ENCODE peak calls at places on chromosomes 5 and 9, in four cellular contexts. Q is colonic mucosa, I is foreskin keratinocyte, L is transverse colon. W is an unnamed sample.

GRCh38 chr5:91128604-91129003 is 254.5 kb downstream of the ARRDC3 start:
- DNase-seq in L (no peak), I (no peak), Q (no peak), W (no peak)

GRCh38 chr5:137822158-137822764 is 45.4 kb upstream of the MYOT start:
- DNase-seq in Q (peak), I (peak), L (peak), W (peak)

GRCh38 chr5:122759740-122760139 is 15.1 kb upstream of the SNX2 start:
- DNase-seq in L (no peak), Q (no peak), I (no peak), W (no peak)

GRCh38 chr5:135174315-135175096 is 140.5 kb upstream of the PITX1 start:
- DNase-seq in I (no peak), L (no peak), Q (no peak), W (no peak)

GRCh38 chr5:114319821-114320220 is 42.0 kb upstream of the KCNN2 start:
- DNase-seq in Q (no peak), I (peak), L (no peak), W (no peak)

GRCh38 chr5:9363026-9363793 is 182.7 kb downstream of the SEMA5A start:
- DNase-seq in I (no peak), Q (no peak), L (no peak), W (no peak)

GRCh38 chr5:74310386-74310785 is 330.1 kb downstream of the ENC1 start:
- DNase-seq in L (no peak), Q (no peak), I (peak), W (no peak)

GRCh38 chr9:30722065-30722464 is 1662.4 kb upstream of the ACO1 start:
- DNase-seq in L (no peak), I (no peak), Q (no peak), W (no peak)

GRCh38 chr9:11893331-11893730 is 799.9 kb upstream of the TYRP1 start:
- DNase-seq in L (no peak), Q (no peak), I (no peak), W (no peak)

GRCh38 chr9:129143031-129143441 is 31.8 kb downstream of the PTPA start:
- DNase-seq in L (peak), Q (peak), I (peak), W (peak)

GRCh38 chr5:53035868-53036381 is 46.8 kb downstream of the ITGA2 start:
- DNase-seq in Q (no peak), L (no peak), I (peak), W (no peak)

GRCh38 chr9:78130004-78130403 is 98.4 kb upstream of the GNAQ start:
- DNase-seq in I (peak), Q (peak), L (no peak), W (no peak)

DNA sequence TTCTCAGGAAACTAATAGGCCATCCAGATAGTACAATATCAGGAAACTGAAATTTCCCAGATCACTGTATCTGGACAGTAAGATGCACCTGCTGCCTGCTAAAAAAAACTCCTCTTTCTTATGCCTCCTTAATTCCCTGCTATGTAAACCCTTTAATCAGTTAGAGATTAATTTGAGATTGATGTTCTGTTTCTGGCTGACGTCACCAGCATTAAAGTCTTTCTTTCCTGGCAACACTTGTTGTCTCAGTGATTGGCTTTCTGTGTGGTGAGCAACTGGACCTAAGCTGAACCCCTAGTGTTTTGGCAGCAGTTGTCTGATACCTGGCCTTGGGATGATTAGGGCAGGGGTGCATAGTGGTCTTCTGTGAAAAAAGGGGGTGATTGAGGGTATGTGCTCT is 175.8 kb downstream of the TENT4A start:
- DNase-seq in I (no peak), L (no peak), Q (no peak), W (no peak)
- TF ChIP-seq CTCF in I (no peak), L (no peak), Q (no peak), W (no peak)

DNA sequence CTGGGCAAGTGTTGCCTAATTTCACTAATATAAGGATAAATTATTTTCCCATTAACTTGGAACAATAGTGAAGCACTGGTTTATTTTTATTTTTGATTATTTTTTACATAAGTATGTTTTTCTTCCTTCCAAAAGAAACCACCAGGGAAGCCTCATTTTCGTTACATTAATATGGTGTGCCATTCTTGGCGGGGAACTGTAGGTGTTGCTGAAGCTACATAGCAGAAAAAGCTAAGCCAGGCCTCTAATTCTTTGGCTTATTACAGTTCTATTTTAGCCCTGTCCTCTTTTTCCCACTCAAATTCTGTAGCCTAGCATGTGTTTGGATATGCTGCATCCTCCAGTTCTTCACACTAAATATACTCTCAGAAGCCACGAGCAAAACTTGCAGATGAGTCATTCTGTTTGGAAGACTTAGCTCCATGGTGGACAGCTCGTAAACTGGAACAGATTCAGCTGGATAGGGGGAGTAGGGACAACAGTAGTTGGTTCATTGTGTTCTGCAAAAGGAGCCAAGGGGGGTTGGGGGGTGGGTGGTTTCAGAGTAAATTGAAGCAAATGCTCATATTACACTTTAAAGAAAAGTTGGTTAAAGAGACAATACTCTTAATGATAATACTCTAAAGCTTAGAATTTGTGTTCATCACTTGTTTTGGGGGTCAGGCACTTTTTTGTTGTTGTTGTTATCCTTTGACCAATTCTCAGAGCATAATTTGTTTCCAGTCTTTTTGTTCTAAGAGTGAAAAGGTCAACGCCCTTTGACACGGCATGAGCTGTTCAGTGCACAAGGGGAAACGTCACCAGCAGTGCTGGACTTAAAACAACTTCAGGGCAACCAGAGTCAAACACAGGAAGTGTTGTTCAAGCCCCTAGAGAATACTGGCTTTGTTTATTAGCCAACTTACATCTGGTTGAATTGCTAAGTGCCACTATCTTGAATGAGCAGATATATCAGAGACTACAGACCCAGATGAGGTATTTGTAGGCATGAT is 369.2 kb downstream of the TMEM161B start:
- DNase-seq in I (no peak), Q (peak), L (no peak), W (no peak)
- TF ChIP-seq CTCF in I (no peak), Q (no peak), L (no peak), W (no peak)

DNA sequence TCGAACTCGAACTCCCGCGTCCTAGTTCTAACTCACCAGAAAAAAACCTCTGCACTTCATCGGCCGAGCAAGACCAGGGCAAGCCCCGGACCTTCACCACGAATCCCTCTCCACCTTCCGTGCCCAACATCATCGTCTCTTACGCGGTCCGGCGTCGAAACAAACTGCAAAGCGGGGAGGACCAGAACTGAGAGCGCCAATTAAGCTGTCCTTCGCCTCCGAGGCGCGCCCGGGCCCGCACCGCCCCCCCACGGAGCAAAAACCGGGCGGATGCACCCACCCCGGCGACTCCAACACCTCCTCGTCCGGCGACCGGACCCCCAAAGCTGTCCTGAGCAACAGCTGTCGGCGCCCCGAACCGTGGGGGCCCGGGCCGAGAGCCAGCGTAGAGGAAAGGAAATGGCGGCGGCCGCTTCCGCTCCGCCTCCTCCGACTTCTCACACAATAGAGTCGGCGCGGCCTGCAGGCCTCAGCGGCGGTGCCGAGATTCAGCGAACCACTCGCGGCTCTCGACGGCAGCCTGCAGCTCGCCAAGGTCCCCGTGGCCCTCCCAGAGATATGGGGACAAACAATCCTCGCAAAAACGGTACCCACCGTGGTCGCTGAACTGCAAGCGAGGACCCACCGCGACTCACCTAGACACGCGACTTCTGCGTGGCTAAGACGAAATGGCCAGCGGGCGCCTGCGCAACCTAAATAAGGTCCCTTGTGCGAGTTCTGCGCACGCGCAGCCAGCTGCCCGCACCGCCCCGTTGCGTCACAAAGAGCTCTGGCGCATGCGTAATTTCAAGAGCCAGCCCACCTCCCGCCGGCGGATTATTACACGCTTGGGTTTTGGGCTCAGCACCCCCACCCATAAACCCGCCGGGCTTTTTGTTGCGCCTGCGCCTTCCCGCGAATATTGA is at the start of gene HNRNPH1:
- DNase-seq in Q (peak), L (peak), I (peak), W (peak)
- TF ChIP-seq CTCF in Q (no peak), L (no peak), I (no peak), W (no peak)

GRCh38 chr9:21473236-21473635 is 8.9 kb downstream of the IFNE start:
- DNase-seq in L (no peak), Q (no peak), I (no peak), W (no peak)
- TF ChIP-seq CTCF in L (no peak), Q (no peak), I (peak), W (no peak)

GRCh38 chr5:115374057-115374775 is 77.8 kb upstream of the CCDC112 start:
- DNase-seq in L (peak), Q (no peak), I (no peak), W (peak)
- TF ChIP-seq CTCF in L (peak), Q (no peak), I (peak), W (no peak)